ENCODE peak calls at places on chromosomes 1 and 21, in six cellular contexts. O, S, H, W, Y and Z are unnamed samples.

GRCh38 chr1:230422221-230422981 is 3.7 kb downstream of the PGBD5 start:
- DNase-seq in S (no peak), Y (no peak), O (no peak), W (no peak), H (no peak), Z (no peak)

GRCh38 chr1:40849801-40850592 is 12.2 kb downstream of the CITED4 start:
- DNase-seq in Y (peak), S (peak), H (peak), O (peak), W (peak), Z (peak)

GRCh38 chr1:53470155-53470554 is 11.0 kb downstream of the DMRTB1 start:
- DNase-seq in S (no peak), O (no peak), W (no peak), H (no peak), Y (peak), Z (peak)

GRCh38 chr21:14876464-14876863 is 188.3 kb downstream of the NRIP1 start:
- DNase-seq in W (no peak), O (no peak), S (no peak), H (no peak), Y (no peak), Z (no peak)

GRCh38 chr1:183807549-183808168 is 2.7 kb downstream of the RGL1 start:
- DNase-seq in Y (no peak), W (no peak), H (no peak), S (no peak), O (no peak), Z (no peak)

GRCh38 chr1:237542525-237543418 is 347.9 kb downstream of the ZP4 start:
- DNase-seq in H (no peak), W (no peak), O (no peak), S (no peak), Y (peak), Z (no peak)

GRCh38 chr1:93620841-93621210 is 60.8 kb downstream of the BCAR3 start:
- DNase-seq in W (no peak), S (no peak), Y (peak), O (no peak), H (no peak), Z (peak)

GRCh38 chr1:77027916-77028315 is 160.6 kb downstream of the ST6GALNAC5 start:
- DNase-seq in Y (no peak), S (no peak), W (no peak), O (no peak), H (no peak), Z (no peak)

GRCh38 chr1:78667939-78668338 is 18.3 kb downstream of the IFI44 start:
- DNase-seq in Y (no peak), W (no peak), H (no peak), S (no peak), O (no peak), Z (no peak)

GRCh38 chr1:31548899-31549806 is 27.2 kb upstream of the TINAGL1 start:
- DNase-seq in W (peak), H (peak), Y (peak), O (peak), S (peak), Z (peak)

GRCh38 chr1:64171797-64172281 is 31.6 kb upstream of the UBE2U start:
- DNase-seq in H (no peak), O (peak), S (no peak), Y (peak), W (no peak), Z (no peak)

GRCh38 chr1:245804696-245805095 is 649.9 kb downstream of the KIF26B start:
- DNase-seq in W (no peak), Y (no peak), O (no peak), S (no peak), H (no peak), Z (no peak)

GRCh38 chr1:225815526-225816178 is 5.7 kb downstream of the EPHX1 start:
- DNase-seq in S (no peak), W (no peak), H (no peak), O (no peak), Y (no peak), Z (no peak)

GRCh38 chr1:158176399-158176798 is 4.3 kb upstream of the CD1D start:
- DNase-seq in W (no peak), O (no peak), Y (no peak), S (no peak), H (no peak), Z (no peak)

GRCh38 chr1:28244549-28245251 is 8.8 kb downstream of the ATP5IF1 start:
- DNase-seq in O (no peak), W (no peak), Y (no peak), H (no peak), S (no peak), Z (no peak)

GRCh38 chr1:1591452-1591851 is 8.5 kb downstream of the FNDC10 start:
- DNase-seq in H (no peak), Y (no peak), S (no peak), O (no peak), W (no peak), Z (no peak)

GRCh38 chr21:26946744-26947446 is 20.0 kb downstream of the ADAMTS5 start:
- DNase-seq in S (no peak), W (no peak), Y (no peak), H (no peak), O (no peak), Z (no peak)

GRCh38 chr1:174875306-174875705 is 124.4 kb upstream of the CACYBP start:
- DNase-seq in H (no peak), Y (no peak), O (no peak), W (peak), S (peak), Z (no peak)

GRCh38 chr1:115545096-115545720 is 96.6 kb upstream of the VANGL1 start:
- DNase-seq in O (no peak), W (no peak), H (no peak), S (no peak), Y (no peak), Z (no peak)

GRCh38 chr1:31580513-31580870 is 4.2 kb downstream of the TINAGL1 start:
- DNase-seq in H (no peak), S (no peak), O (no peak), W (no peak), Y (peak), Z (peak)

GRCh38 chr1:33220701-33221384 is 35.4 kb upstream of the ZNF362 start:
- DNase-seq in Y (peak), O (no peak), W (no peak), S (no peak), H (no peak), Z (no peak)

GRCh38 chr1:8211620-8212442 is 106.1 kb upstream of the SLC45A1 start:
- DNase-seq in O (peak), H (no peak), W (peak), Y (peak), S (no peak), Z (no peak)

GRCh38 chr21:35491920-35492678 is 443.0 kb upstream of the RUNX1 start:
- DNase-seq in Y (no peak), S (no peak), O (peak), W (no peak), H (no peak), Z (no peak)

GRCh38 chr21:45262041-45262581 is 25.6 kb downstream of the POFUT2 start:
- DNase-seq in H (no peak), Y (no peak), O (no peak), S (no peak), W (no peak), Z (no peak)

GRCh38 chr1:213820362-213821149 is 167.2 kb upstream of the PROX1 start:
- DNase-seq in O (no peak), W (no peak), Y (no peak), H (no peak), S (no peak), Z (no peak)

GRCh38 chr1:32068891-32069590 is 3.7 kb upstream of the TMEM39B start:
- DNase-seq in O (no peak), W (no peak), S (no peak), H (no peak), Y (peak), Z (no peak)

GRCh38 chr1:27331922-27332321 is 9.9 kb upstream of the SYTL1 start:
- DNase-seq in O (no peak), H (no peak), S (no peak), Y (no peak), W (no peak), Z (no peak)

GRCh38 chr1:210250998-210251679 is 18.5 kb downstream of the SERTAD4 start:
- DNase-seq in Y (peak), S (no peak), O (no peak), W (no peak), H (no peak), Z (no peak)

GRCh38 chr1:6100801-6101783 is 55.4 kb downstream of the KCNAB2 start:
- DNase-seq in H (no peak), W (no peak), S (no peak), Y (no peak), O (no peak), Z (no peak)

GRCh38 chr1:207838156-207839082 is 72.5 kb downstream of the CD34 start:
- DNase-seq in Y (peak), H (no peak), S (no peak), O (no peak), W (no peak), Z (peak)

GRCh38 chr1:98172578-98172977 is 251.7 kb upstream of the DPYD start:
- DNase-seq in W (no peak), O (no peak), S (no peak), Y (no peak), H (no peak), Z (no peak)

GRCh38 chr1:172452536-172453159 is 8.8 kb upstream of the PIGC start:
- DNase-seq in O (no peak), S (no peak), H (no peak), W (no peak), Y (no peak), Z (no peak)

GRCh38 chr1:85943526-85943925 is 213.0 kb downstream of the COL24A1 start:
- DNase-seq in H (no peak), O (no peak), W (no peak), S (no peak), Y (no peak), Z (no peak)

GRCh38 chr1:30487042-30487441 is 236.3 kb downstream of the MATN1 start:
- DNase-seq in O (no peak), H (no peak), S (no peak), W (no peak), Y (no peak), Z (no peak)

GRCh38 chr1:29703596-29703995 is 467.3 kb downstream of the PTPRU start:
- DNase-seq in O (no peak), S (no peak), Y (peak), H (no peak), W (no peak), Z (peak)

GRCh38 chr1:31152181-31152768 is 86.8 kb upstream of the PUM1 start:
- DNase-seq in S (no peak), Y (peak), O (no peak), W (no peak), H (no peak), Z (no peak)

GRCh38 chr1:222618001-222618879 is at the start of gene MIA3:
- DNase-seq in S (peak), Y (no peak), O (peak), W (peak), H (peak), Z (peak)

GRCh38 chr1:74596770-74597169 is 76.8 kb downstream of the ERICH3 start:
- DNase-seq in Y (no peak), S (no peak), O (no peak), W (no peak), H (no peak), Z (no peak)

GRCh38 chr1:168079761-168080160 is 57.0 kb downstream of the GPR161 start:
- DNase-seq in S (no peak), Y (no peak), O (no peak), W (no peak), H (no peak), Z (no peak)